ENCODE peak calls at places on chromosome 1, in four cellular contexts. U, V, A and X are unnamed samples.

GRCh38 chr1:30379684-30380624 is 343.4 kb downstream of the MATN1 start:
- DNase-seq in U (peak), A (peak), V (peak), X (peak)

GRCh38 chr1:235954306-235955283 is 87.9 kb upstream of the LYST start:
- DNase-seq in A (peak), U (no peak), V (no peak), X (peak)

GRCh38 chr1:112520166-112520565 is 11.4 kb downstream of the WNT2B start:
- DNase-seq in A (no peak), V (no peak), U (no peak), X (no peak)

GRCh38 chr1:25556791-25557476 is 13.5 kb downstream of the LDLRAP1 start:
- DNase-seq in A (peak), U (no peak), V (no peak), X (no peak)

GRCh38 chr1:114585221-114585620 is 3.8 kb upstream of the BCAS2 start:
- DNase-seq in A (peak), V (no peak), U (no peak), X (no peak)

GRCh38 chr1:30253361-30253760 is 470.0 kb downstream of the MATN1 start:
- DNase-seq in A (no peak), U (no peak), V (no peak), X (no peak)

GRCh38 chr1:2543543-2544092 is 12.6 kb upstream of the TNFRSF14 start:
- DNase-seq in V (peak), U (no peak), A (peak), X (peak)

GRCh38 chr1:188433428-188433827 is 1604.7 kb downstream of the PLA2G4A start:
- DNase-seq in U (peak), V (no peak), A (peak), X (peak)

GRCh38 chr1:214427871-214428277 is 123.5 kb downstream of the PTPN14 start:
- DNase-seq in A (peak), V (no peak), U (peak), X (peak)

GRCh38 chr1:902023-902422 is 21.7 kb upstream of the SAMD11 start:
- DNase-seq in U (no peak), A (no peak), V (no peak), X (no peak)

GRCh38 chr1:85374160-85374559 is 90.8 kb downstream of the DDAH1 start:
- DNase-seq in A (peak), V (no peak), U (no peak), X (peak)

GRCh38 chr1:35929730-35930592 is 944 bp upstream of the AGO3 start:
- DNase-seq in U (peak), A (peak), V (peak), X (no peak)

GRCh38 chr1:219724440-219724839 is 111.5 kb upstream of the ZC3H11B start:
- DNase-seq in U (peak), V (no peak), A (no peak), X (no peak)

GRCh38 chr1:3029481-3029961 is 8.3 kb downstream of the ACTRT2 start:
- DNase-seq in A (no peak), V (no peak), U (no peak), X (no peak)

GRCh38 chr1:97647776-97648175 is 273.1 kb downstream of the DPYD start:
- DNase-seq in V (no peak), A (peak), U (no peak), X (no peak)

GRCh38 chr1:245043617-245043952 is 111.2 kb upstream of the KIF26B start:
- DNase-seq in V (no peak), A (no peak), U (no peak), X (no peak)

GRCh38 chr1:244341455-244342450 is 110.0 kb downstream of the ADSS2 start:
- DNase-seq in U (peak), V (no peak), A (no peak), X (no peak)

GRCh38 chr1:58575831-58576726 is 973 bp downstream of the TACSTD2 start:
- DNase-seq in U (no peak), V (no peak), A (no peak), X (no peak)

GRCh38 chr1:12516741-12517140 is 101.3 kb downstream of the DHRS3 start:
- DNase-seq in A (no peak), V (no peak), U (no peak), X (no peak)

GRCh38 chr1:239233626-239234025 is 152.7 kb upstream of the CHRM3 start:
- DNase-seq in V (no peak), A (no peak), U (peak), X (no peak)

GRCh38 chr1:184483101-184483813 is 96.4 kb downstream of the C1orf21 start:
- DNase-seq in A (peak), U (no peak), V (no peak), X (peak)

GRCh38 chr1:100597069-100597741 is 59.3 kb downstream of the GPR88 start:
- DNase-seq in U (peak), A (peak), V (no peak), X (peak)

GRCh38 chr1:228379666-228380065 is 27.0 kb downstream of the TRIM11 start:
- DNase-seq in U (no peak), A (no peak), V (no peak), X (no peak)

GRCh38 chr1:15254521-15254920 is 7.5 kb downstream of the FHAD1 start:
- DNase-seq in V (no peak), U (no peak), A (no peak), X (no peak)

GRCh38 chr1:82506970-82507369 is 706.2 kb downstream of the ADGRL2 start:
- DNase-seq in V (no peak), U (no peak), A (no peak), X (no peak)

GRCh38 chr1:234593771-234594504 is 16.0 kb downstream of the IRF2BP2 start:
- DNase-seq in V (no peak), U (no peak), A (no peak), X (no peak)

GRCh38 chr1:104780470-104781078 is 1030.9 kb downstream of the AMY1C start:
- DNase-seq in V (peak), A (peak), U (peak), X (peak)

GRCh38 chr1:172821609-172822274 is 162.8 kb downstream of the FASLG start:
- DNase-seq in A (peak), U (no peak), V (no peak), X (peak)

GRCh38 chr1:7588457-7588827 is 182.7 kb upstream of the VAMP3 start:
- DNase-seq in V (no peak), A (no peak), U (no peak), X (no peak)

GRCh38 chr1:168893359-168893791 is 164.4 kb upstream of the DPT start:
- DNase-seq in U (no peak), V (no peak), A (no peak), X (no peak)

GRCh38 chr1:35452086-35452485 is 105.1 kb downstream of the KIAA0319L start:
- DNase-seq in A (peak), V (no peak), U (no peak), X (peak)

GRCh38 chr1:15231714-15232201 is 15.3 kb upstream of the FHAD1 start:
- DNase-seq in U (no peak), V (no peak), A (no peak), X (peak)

GRCh38 chr1:156616463-156616862 is 2.8 kb upstream of the HAPLN2 start:
- DNase-seq in U (peak), A (peak), V (no peak), X (peak)

GRCh38 chr1:160580208-160580812 is 1.0 kb upstream of the CD84 start:
- DNase-seq in A (no peak), U (no peak), V (no peak), X (no peak)

GRCh38 chr1:104291156-104291555 is 541.5 kb downstream of the AMY1C start:
- DNase-seq in U (peak), A (no peak), V (no peak), X (no peak)

GRCh38 chr1:113190078-113190477 is 117.1 kb downstream of the LRIG2 start:
- DNase-seq in U (no peak), A (no peak), V (no peak), X (no peak)

GRCh38 chr1:200038645-200038986 is 11.1 kb downstream of the NR5A2 start:
- DNase-seq in V (peak), U (peak), A (no peak), X (peak)

GRCh38 chr1:225449261-225449660 is 21.4 kb upstream of the LBR start:
- DNase-seq in V (no peak), U (no peak), A (no peak), X (no peak)

GRCh38 chr1:1677718-1678580 is 14.6 kb downstream of the SLC35E2B start:
- DNase-seq in A (no peak), V (no peak), U (no peak), X (no peak)

GRCh38 chr1:64890699-64891439 is 75.5 kb downstream of the JAK1 start:
- DNase-seq in A (no peak), V (no peak), U (no peak), X (no peak)

GRCh38 chr1:64886877-64887276 is 79.5 kb downstream of the JAK1 start:
- DNase-seq in U (no peak), A (no peak), V (peak), X (no peak)

GRCh38 chr1:64884261-64885040 is 81.9 kb downstream of the JAK1 start:
- DNase-seq in U (no peak), A (peak), V (no peak), X (no peak)

GRCh38 chr1:64885648-64886047 is 80.7 kb downstream of the JAK1 start:
- DNase-seq in A (no peak), V (no peak), U (no peak), X (no peak)

DNA sequence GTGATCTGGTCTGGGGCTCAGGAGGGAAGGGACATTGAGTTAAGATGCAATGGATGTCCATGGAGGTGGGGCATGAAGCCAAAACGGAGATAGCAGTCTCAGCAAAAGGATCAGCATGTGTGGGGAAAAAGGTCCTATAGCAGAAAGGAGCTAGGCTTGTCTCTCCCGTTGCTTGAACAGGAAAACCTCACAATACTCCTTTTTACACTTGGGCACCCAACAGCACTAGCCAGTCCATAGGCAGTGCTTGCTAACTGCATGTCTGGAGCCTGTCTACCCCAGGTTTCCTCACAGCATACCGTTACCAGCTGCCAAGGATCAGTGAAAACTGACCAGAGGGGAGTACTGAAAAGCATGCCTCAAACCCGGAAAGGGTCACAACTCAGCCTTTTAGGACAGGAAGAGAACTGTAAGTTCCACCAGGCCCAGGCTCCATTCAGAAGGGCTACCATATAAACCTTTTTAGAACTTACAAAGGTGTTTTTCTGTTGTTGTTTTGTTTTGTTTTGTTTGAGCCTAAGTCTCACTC is 78.6 kb downstream of the JAK1 start:
- DNase-seq in V (no peak), U (no peak), A (no peak), X (peak)
- H2BK15ac ChIP-seq in V (no peak), U (no peak), A (no peak), X (no peak)

GRCh38 chr1:226551299-226551698 is 2.7 kb downstream of the STUM start:
- DNase-seq in V (no peak), U (no peak), A (no peak), X (no peak)
- H2BK15ac ChIP-seq in V (no peak), U (no peak), A (no peak), X (no peak)

DNA sequence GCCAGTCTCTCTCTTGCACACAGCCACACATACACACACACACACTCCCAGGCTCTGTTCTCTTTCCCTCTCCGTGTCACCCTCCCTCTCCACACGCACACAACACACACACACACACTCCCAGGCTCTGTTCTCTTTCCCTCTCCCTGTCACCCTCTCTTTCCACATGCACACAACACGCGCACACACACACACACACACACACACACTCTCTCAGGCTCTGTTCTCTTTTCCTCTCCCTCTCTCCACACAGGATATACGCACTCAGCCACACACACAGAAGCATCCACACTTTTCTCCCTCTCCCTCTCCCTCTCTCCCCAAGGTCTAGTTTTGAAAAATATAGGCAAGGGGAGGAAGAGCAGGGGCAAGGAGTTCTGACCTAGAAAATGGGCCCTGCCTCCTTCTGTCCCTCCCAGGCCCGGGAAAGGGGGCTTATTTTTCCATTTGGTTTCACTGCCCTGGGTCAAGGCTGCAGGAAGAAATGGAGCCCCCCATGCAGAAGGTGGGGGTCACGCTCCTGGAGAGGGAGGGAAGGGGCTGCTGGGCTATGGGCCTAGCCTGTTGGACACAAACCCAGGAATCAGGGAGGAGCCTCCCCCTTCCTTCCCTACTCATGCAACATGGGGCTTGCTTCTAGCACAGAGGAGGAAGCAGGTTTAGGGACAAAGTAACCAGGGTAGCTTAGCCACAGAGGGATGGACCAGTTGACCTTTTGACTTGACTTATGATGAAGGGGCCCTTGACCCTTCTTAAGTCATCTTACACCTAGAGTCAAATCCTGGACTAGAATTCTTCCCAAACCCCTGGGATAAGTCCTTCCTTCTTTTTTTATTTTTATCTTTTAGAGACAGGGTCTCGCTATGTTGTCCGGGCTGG is 70.3 kb upstream of the SSBP3 start:
- DNase-seq in V (no peak), U (no peak), A (no peak), X (peak)
- H2BK15ac ChIP-seq in V (peak), U (no peak), A (no peak), X (peak)

GRCh38 chr1:5706239-5706638 is 286.0 kb downstream of the NPHP4 start:
- DNase-seq in A (no peak), V (no peak), U (no peak), X (no peak)

GRCh38 chr1:5707566-5708178 is 284.6 kb downstream of the NPHP4 start:
- DNase-seq in V (no peak), U (peak), A (no peak), X (no peak)

GRCh38 chr1:5704785-5705514 is 287.3 kb downstream of the NPHP4 start:
- DNase-seq in A (no peak), V (no peak), U (no peak), X (no peak)

GRCh38 chr1:5708266-5708978 is 283.8 kb downstream of the NPHP4 start:
- DNase-seq in A (no peak), U (no peak), V (no peak), X (no peak)

DNA sequence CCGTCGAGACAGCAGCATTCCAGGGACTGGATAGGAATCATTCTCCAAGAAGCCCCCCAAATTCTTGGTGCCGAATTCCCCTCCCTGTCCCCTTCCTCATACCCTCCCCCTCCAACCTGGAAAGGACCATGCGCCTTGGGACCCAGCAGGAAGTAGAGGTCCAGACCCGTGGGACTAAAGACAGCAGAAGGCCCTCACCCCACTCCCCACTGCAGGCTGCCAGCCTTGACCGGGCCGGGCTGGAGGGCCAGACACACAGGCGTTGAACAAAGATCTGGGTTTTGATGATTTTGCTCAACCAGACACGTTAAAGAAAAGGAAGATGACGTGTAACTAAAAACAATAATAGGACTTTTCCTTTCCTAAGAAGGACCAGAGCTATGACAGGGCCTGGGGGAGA is 286.5 kb downstream of the NPHP4 start:
- DNase-seq in A (no peak), V (no peak), U (no peak), X (no peak)
- H2BK15ac ChIP-seq in A (no peak), V (peak), U (no peak), X (no peak)

GRCh38 chr1:67752306-67752705 is 67.3 kb downstream of the GADD45A start:
- DNase-seq in A (no peak), U (peak), V (no peak), X (no peak)

GRCh38 chr1:67754526-67754920 is 69.5 kb downstream of the GADD45A start:
- DNase-seq in A (no peak), U (no peak), V (no peak), X (no peak)

GRCh38 chr1:67755619-67756018 is 70.6 kb downstream of the GADD45A start:
- DNase-seq in U (no peak), V (no peak), A (no peak), X (peak)

GRCh38 chr1:67755160-67755559 is 70.2 kb downstream of the GADD45A start:
- DNase-seq in V (no peak), U (no peak), A (no peak), X (no peak)

GRCh38 chr1:67753776-67754525 is 69.0 kb downstream of the GADD45A start:
- DNase-seq in A (no peak), U (no peak), V (no peak), X (no peak)
- H2BK15ac ChIP-seq in A (no peak), U (no peak), V (peak), X (no peak)

GRCh38 chr1:154941332-154941995 is 4.9 kb upstream of the PMVK start:
- DNase-seq in V (peak), U (peak), A (no peak), X (peak)
- H2BK15ac ChIP-seq in V (no peak), U (no peak), A (no peak), X (no peak)

GRCh38 chr1:40248429-40248828 is 692 bp downstream of the TMCO2 start:
- DNase-seq in V (no peak), A (peak), U (no peak), X (no peak)

GRCh38 chr1:40255231-40255630 is 2.8 kb upstream of the ZMPSTE24 start:
- DNase-seq in V (no peak), U (no peak), A (no peak), X (no peak)

GRCh38 chr1:40251456-40251855 is 3.7 kb downstream of the TMCO2 start:
- DNase-seq in A (no peak), U (no peak), V (no peak), X (no peak)

GRCh38 chr1:40256401-40257084 is 1.5 kb upstream of the ZMPSTE24 start:
- DNase-seq in A (no peak), U (no peak), V (no peak), X (no peak)

GRCh38 chr1:40252601-40253000 is 4.9 kb downstream of the TMCO2 start:
- DNase-seq in U (no peak), A (peak), V (no peak), X (no peak)
- H2BK15ac ChIP-seq in U (no peak), A (no peak), V (no peak), X (no peak)

GRCh38 chr1:11285883-11286734 is 13.1 kb downstream of the UBIAD1 start:
- DNase-seq in V (no peak), U (no peak), A (peak), X (no peak)

GRCh38 chr1:11283148-11283547 is 10.2 kb downstream of the UBIAD1 start:
- DNase-seq in U (no peak), A (no peak), V (no peak), X (no peak)

GRCh38 chr1:11289064-11289463 is 16.1 kb downstream of the UBIAD1 start:
- DNase-seq in V (no peak), U (no peak), A (no peak), X (no peak)

GRCh38 chr1:11284784-11285183 is 11.8 kb downstream of the UBIAD1 start:
- DNase-seq in U (peak), V (no peak), A (no peak), X (no peak)

GRCh38 chr1:11286735-11287410 is 13.9 kb downstream of the UBIAD1 start:
- DNase-seq in V (peak), A (peak), U (peak), X (no peak)
- H2BK15ac ChIP-seq in V (no peak), A (no peak), U (no peak), X (no peak)

GRCh38 chr1:177248258-177248657 is 77.5 kb downstream of the BRINP2 start:
- DNase-seq in A (no peak), V (no peak), U (no peak), X (no peak)

GRCh38 chr1:177252877-177253276 is 82.1 kb downstream of the BRINP2 start:
- DNase-seq in A (no peak), V (no peak), U (no peak), X (no peak)

GRCh38 chr1:177246710-177247588 is 76.2 kb downstream of the BRINP2 start:
- DNase-seq in A (no peak), V (no peak), U (no peak), X (peak)

GRCh38 chr1:177247777-177248176 is 77.0 kb downstream of the BRINP2 start:
- DNase-seq in A (no peak), V (no peak), U (no peak), X (no peak)

GRCh38 chr1:177249231-177249630 is 78.5 kb downstream of the BRINP2 start:
- DNase-seq in U (no peak), A (no peak), V (no peak), X (no peak)
- H2BK15ac ChIP-seq in U (no peak), A (no peak), V (no peak), X (no peak)